ENCODE peak calls at places on chromosomes 13 and 19, in seven cellular contexts. One of them, this sample, is unnamed.

GRCh38 chr19:43667524-43668405 is 2.2 kb downstream of the PLAUR start:
- DNase-seq in brain microvascular endothelial cell: no peak
- DNase-seq in GM12865: no peak
- DNase-seq in H1: no peak
- DNase-seq in ovary: peak
- DNase-seq in fibroblast of villous mesenchyme: no peak
- DNase-seq in choroid plexus epithelial cell: no peak
- DNase-seq in this sample: no peak

GRCh38 chr19:30158067-30158892 is 213.9 kb upstream of the ZNF536 start:
- DNase-seq in brain microvascular endothelial cell: no peak
- DNase-seq in fibroblast of villous mesenchyme: no peak
- DNase-seq in choroid plexus epithelial cell: no peak
- DNase-seq in GM12865: no peak
- DNase-seq in H1: no peak
- DNase-seq in ovary: no peak
- DNase-seq in this sample: no peak

GRCh38 chr19:55225415-55225958 is 3.1 kb downstream of the TMEM86B start:
- DNase-seq in fibroblast of villous mesenchyme: no peak
- DNase-seq in GM12865: no peak
- DNase-seq in ovary: no peak
- DNase-seq in brain microvascular endothelial cell: no peak
- DNase-seq in H1: no peak
- DNase-seq in choroid plexus epithelial cell: no peak
- DNase-seq in this sample: no peak

GRCh38 chr13:111900390-111901180 is 166.4 kb upstream of the SOX1 start:
- DNase-seq in choroid plexus epithelial cell: no peak
- DNase-seq in fibroblast of villous mesenchyme: no peak
- DNase-seq in ovary: no peak
- DNase-seq in brain microvascular endothelial cell: no peak
- DNase-seq in H1: no peak
- DNase-seq in GM12865: no peak
- DNase-seq in this sample: no peak

GRCh38 chr19:4732680-4733114 is 9.1 kb upstream of the DPP9 start:
- DNase-seq in ovary: no peak
- DNase-seq in fibroblast of villous mesenchyme: peak
- DNase-seq in H1: no peak
- DNase-seq in GM12865: peak
- DNase-seq in choroid plexus epithelial cell: peak
- DNase-seq in brain microvascular endothelial cell: no peak
- DNase-seq in this sample: peak

GRCh38 chr19:50969413-50969760 is at the start of gene KLK6:
- DNase-seq in GM12865: no peak
- DNase-seq in H1: no peak
- DNase-seq in fibroblast of villous mesenchyme: no peak
- DNase-seq in choroid plexus epithelial cell: no peak
- DNase-seq in ovary: no peak
- DNase-seq in brain microvascular endothelial cell: no peak
- DNase-seq in this sample: peak

GRCh38 chr13:27712421-27712820 is 79.9 kb upstream of the GSX1 start:
- DNase-seq in ovary: no peak
- DNase-seq in GM12865: no peak
- DNase-seq in H1: no peak
- DNase-seq in brain microvascular endothelial cell: peak
- DNase-seq in fibroblast of villous mesenchyme: peak
- DNase-seq in choroid plexus epithelial cell: peak
- DNase-seq in this sample: peak

GRCh38 chr19:6218497-6219146 is 61.2 kb downstream of the MLLT1 start:
- DNase-seq in brain microvascular endothelial cell: peak
- DNase-seq in fibroblast of villous mesenchyme: peak
- DNase-seq in GM12865: peak
- DNase-seq in choroid plexus epithelial cell: peak
- DNase-seq in ovary: peak
- DNase-seq in H1: peak
- DNase-seq in this sample: peak

GRCh38 chr19:10450853-10451609 is 30.7 kb downstream of the PDE4A start:
- DNase-seq in fibroblast of villous mesenchyme: no peak
- DNase-seq in H1: peak
- DNase-seq in GM12865: peak
- DNase-seq in choroid plexus epithelial cell: no peak
- DNase-seq in ovary: no peak
- DNase-seq in brain microvascular endothelial cell: no peak
- DNase-seq in this sample: no peak

GRCh38 chr13:74570834-74571233 is 436.6 kb upstream of the KLF12 start:
- DNase-seq in ovary: no peak
- DNase-seq in brain microvascular endothelial cell: peak
- DNase-seq in H1: no peak
- DNase-seq in choroid plexus epithelial cell: peak
- DNase-seq in GM12865: no peak
- DNase-seq in fibroblast of villous mesenchyme: peak
- DNase-seq in this sample: peak

GRCh38 chr19:3233831-3234230 is 9.4 kb downstream of the CELF5 start:
- DNase-seq in brain microvascular endothelial cell: no peak
- DNase-seq in H1: no peak
- DNase-seq in ovary: no peak
- DNase-seq in GM12865: no peak
- DNase-seq in choroid plexus epithelial cell: no peak
- DNase-seq in fibroblast of villous mesenchyme: no peak
- DNase-seq in this sample: no peak

GRCh38 chr13:112127564-112127963 is 60.6 kb downstream of the SOX1 start:
- DNase-seq in choroid plexus epithelial cell: no peak
- DNase-seq in ovary: no peak
- DNase-seq in GM12865: no peak
- DNase-seq in H1: no peak
- DNase-seq in fibroblast of villous mesenchyme: no peak
- DNase-seq in brain microvascular endothelial cell: no peak
- DNase-seq in this sample: no peak

GRCh38 chr19:39156230-39156890 is 30.8 kb downstream of the PAK4 start:
- DNase-seq in H1: no peak
- DNase-seq in GM12865: no peak
- DNase-seq in choroid plexus epithelial cell: peak
- DNase-seq in fibroblast of villous mesenchyme: peak
- DNase-seq in brain microvascular endothelial cell: peak
- DNase-seq in ovary: no peak
- DNase-seq in this sample: peak

GRCh38 chr19:33208904-33209843 is 15.0 kb downstream of the LRP3 start:
- DNase-seq in ovary: peak
- DNase-seq in GM12865: no peak
- DNase-seq in H1: no peak
- DNase-seq in choroid plexus epithelial cell: no peak
- DNase-seq in brain microvascular endothelial cell: no peak
- DNase-seq in fibroblast of villous mesenchyme: no peak
- DNase-seq in this sample: no peak

GRCh38 chr13:35836476-35836875 is 294.7 kb downstream of the DCLK1 start:
- DNase-seq in brain microvascular endothelial cell: no peak
- DNase-seq in GM12865: no peak
- DNase-seq in H1: no peak
- DNase-seq in choroid plexus epithelial cell: no peak
- DNase-seq in ovary: no peak
- DNase-seq in fibroblast of villous mesenchyme: peak
- DNase-seq in this sample: no peak

DNA sequence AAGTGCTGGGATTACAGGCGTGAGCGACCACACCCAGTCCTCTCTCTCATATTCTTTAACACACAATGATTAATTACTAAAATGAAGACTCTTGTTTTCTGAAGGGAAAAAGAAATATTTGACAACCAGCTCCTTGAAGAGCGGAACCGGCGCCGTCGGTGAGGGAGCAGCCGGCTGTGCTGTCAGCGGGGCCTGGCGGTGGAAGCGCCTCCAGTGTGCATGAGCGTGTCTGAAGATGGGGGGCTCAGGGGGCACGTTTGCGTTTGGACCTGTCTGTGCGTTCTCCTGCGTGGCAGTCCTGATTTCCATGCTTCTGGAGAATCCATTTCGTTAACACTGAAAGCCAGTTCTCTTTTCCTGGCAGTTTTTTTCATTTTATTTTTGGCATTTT is 7.3 kb upstream of the NDUFS7 start:
- DNase-seq in H1: no peak
- DNase-seq in fibroblast of villous mesenchyme: no peak
- DNase-seq in choroid plexus epithelial cell: no peak
- DNase-seq in brain microvascular endothelial cell: no peak
- DNase-seq in GM12865: no peak
- DNase-seq in ovary: no peak
- DNase-seq in this sample: no peak
- H3K4me3 ChIP-seq in H1: no peak
- H3K4me3 ChIP-seq in fibroblast of villous mesenchyme: no peak
- H3K4me3 ChIP-seq in choroid plexus epithelial cell: no peak
- H3K4me3 ChIP-seq in brain microvascular endothelial cell: no peak
- H3K4me3 ChIP-seq in GM12865: no peak
- H3K4me3 ChIP-seq in ovary: no peak
- H3K4me3 ChIP-seq in this sample: no peak

GRCh38 chr19:31591258-31591657 is 242.0 kb upstream of the TSHZ3 start:
- DNase-seq in ovary: no peak
- DNase-seq in choroid plexus epithelial cell: no peak
- DNase-seq in brain microvascular endothelial cell: no peak
- DNase-seq in fibroblast of villous mesenchyme: no peak
- DNase-seq in H1: no peak
- DNase-seq in GM12865: no peak
- DNase-seq in this sample: no peak
- TF ChIP-seq CTCF in ovary: no peak
- TF ChIP-seq CTCF in choroid plexus epithelial cell: no peak
- TF ChIP-seq CTCF in brain microvascular endothelial cell: no peak
- TF ChIP-seq CTCF in fibroblast of villous mesenchyme: no peak
- TF ChIP-seq CTCF in H1: no peak
- TF ChIP-seq CTCF in GM12865: no peak
- TF ChIP-seq CTCF in this sample: no peak

DNA sequence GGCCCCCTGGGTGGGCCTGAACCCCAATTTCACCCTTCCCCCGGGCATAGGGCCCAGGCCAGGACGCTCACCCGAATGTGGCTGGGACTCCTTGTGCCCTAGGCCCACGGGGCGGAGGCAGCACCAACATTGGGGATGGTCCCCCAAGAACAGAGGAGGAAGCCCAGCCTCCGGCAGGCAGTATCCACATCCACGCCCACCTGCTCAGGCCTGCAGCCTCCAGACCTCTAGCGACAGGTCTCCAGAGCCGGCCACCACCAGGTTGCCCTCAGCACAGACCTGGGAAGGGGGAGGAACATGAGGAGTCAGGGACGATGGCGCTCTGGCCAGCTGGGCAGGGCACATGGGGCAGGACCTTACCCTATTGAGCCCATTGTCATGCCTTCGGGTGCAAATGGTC is 1.2 kb downstream of the GNG14 start:
- DNase-seq in ovary: no peak
- DNase-seq in fibroblast of villous mesenchyme: no peak
- DNase-seq in GM12865: no peak
- DNase-seq in brain microvascular endothelial cell: no peak
- DNase-seq in H1: no peak
- DNase-seq in choroid plexus epithelial cell: no peak
- DNase-seq in this sample: no peak
- H3K4me3 ChIP-seq in ovary: no peak
- H3K4me3 ChIP-seq in fibroblast of villous mesenchyme: no peak
- H3K4me3 ChIP-seq in GM12865: no peak
- H3K4me3 ChIP-seq in brain microvascular endothelial cell: no peak
- H3K4me3 ChIP-seq in H1: no peak
- H3K4me3 ChIP-seq in choroid plexus epithelial cell: no peak
- H3K4me3 ChIP-seq in this sample: no peak

GRCh38 chr19:16626796-16627193 is 1.2 kb downstream of the MED26 start:
- DNase-seq in fibroblast of villous mesenchyme: no peak
- DNase-seq in choroid plexus epithelial cell: no peak
- DNase-seq in ovary: no peak
- DNase-seq in H1: no peak
- DNase-seq in GM12865: no peak
- DNase-seq in brain microvascular endothelial cell: no peak
- DNase-seq in this sample: no peak

GRCh38 chr19:16628183-16628983 is at the start of gene MED26:
- DNase-seq in fibroblast of villous mesenchyme: peak
- DNase-seq in H1: peak
- DNase-seq in choroid plexus epithelial cell: peak
- DNase-seq in ovary: peak
- DNase-seq in GM12865: peak
- DNase-seq in brain microvascular endothelial cell: peak
- DNase-seq in this sample: peak

GRCh38 chr19:16628984-16629691 is 1.1 kb upstream of the MED26 start:
- DNase-seq in fibroblast of villous mesenchyme: peak
- DNase-seq in H1: no peak
- DNase-seq in choroid plexus epithelial cell: peak
- DNase-seq in brain microvascular endothelial cell: peak
- DNase-seq in ovary: peak
- DNase-seq in GM12865: peak
- DNase-seq in this sample: no peak

GRCh38 chr19:16627928-16628182 is 149 bp downstream of the MED26 start:
- DNase-seq in GM12865: no peak
- DNase-seq in fibroblast of villous mesenchyme: no peak
- DNase-seq in ovary: no peak
- DNase-seq in choroid plexus epithelial cell: no peak
- DNase-seq in brain microvascular endothelial cell: no peak
- DNase-seq in H1: no peak
- DNase-seq in this sample: no peak

DNA sequence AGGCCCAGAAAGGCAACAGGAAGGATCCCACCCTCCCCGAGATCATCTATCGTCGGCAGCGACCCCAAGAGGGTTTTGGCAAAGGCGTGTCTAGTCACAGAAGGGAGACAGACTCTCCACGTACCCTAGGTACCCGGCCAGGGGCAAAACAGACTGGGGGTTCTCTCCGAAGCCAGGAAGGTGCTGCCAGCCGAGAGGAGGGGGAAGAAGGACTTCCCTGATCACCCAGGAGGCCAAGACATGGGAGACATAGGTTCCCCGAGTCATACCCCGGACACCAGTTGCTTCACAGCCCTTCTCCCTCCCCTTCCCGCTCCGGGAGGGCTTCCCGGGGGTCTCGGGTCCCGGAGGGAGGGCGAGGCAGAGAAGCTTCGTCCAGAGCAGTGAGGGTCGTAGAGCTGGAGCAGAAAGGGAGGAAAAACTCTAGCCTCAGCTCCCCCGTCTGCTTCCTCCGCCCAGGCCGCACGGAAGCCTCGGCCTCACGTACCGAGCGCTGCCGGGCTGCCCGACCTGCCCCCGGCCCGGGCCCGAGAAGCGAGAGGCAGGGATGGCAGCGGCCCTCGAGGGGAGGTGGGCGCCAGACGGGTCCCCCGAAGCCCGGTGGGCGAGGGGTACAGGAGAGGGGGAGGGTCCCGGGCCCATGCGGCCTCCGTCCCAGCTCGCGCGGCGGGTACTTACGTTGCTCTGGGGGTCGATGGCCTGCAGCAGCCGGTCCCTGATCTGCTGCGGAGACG is 643 bp downstream of the MED26 start:
- DNase-seq in H1: no peak
- DNase-seq in choroid plexus epithelial cell: peak
- DNase-seq in fibroblast of villous mesenchyme: peak
- DNase-seq in GM12865: no peak
- DNase-seq in brain microvascular endothelial cell: no peak
- DNase-seq in ovary: peak
- DNase-seq in this sample: no peak
- TF ChIP-seq CTCF in H1: no peak
- TF ChIP-seq CTCF in choroid plexus epithelial cell: peak
- TF ChIP-seq CTCF in fibroblast of villous mesenchyme: no peak
- TF ChIP-seq CTCF in GM12865: no peak
- TF ChIP-seq CTCF in brain microvascular endothelial cell: no peak
- TF ChIP-seq CTCF in ovary: no peak
- TF ChIP-seq CTCF in this sample: no peak

GRCh38 chr19:46494936-46495788 is 505 bp downstream of the PNMA8B start:
- DNase-seq in ovary: no peak
- DNase-seq in H1: no peak
- DNase-seq in brain microvascular endothelial cell: no peak
- DNase-seq in choroid plexus epithelial cell: no peak
- DNase-seq in fibroblast of villous mesenchyme: no peak
- DNase-seq in GM12865: no peak
- DNase-seq in this sample: no peak
- H3K4me3 ChIP-seq in ovary: peak
- H3K4me3 ChIP-seq in H1: peak
- H3K4me3 ChIP-seq in brain microvascular endothelial cell: peak
- H3K4me3 ChIP-seq in choroid plexus epithelial cell: peak
- H3K4me3 ChIP-seq in fibroblast of villous mesenchyme: peak
- H3K4me3 ChIP-seq in GM12865: no peak
- H3K4me3 ChIP-seq in this sample: no peak

This sample was measured in bronchial epithelial cell.